ENCODE peak calls at places on chromosome 11, in six cellular contexts. M, C, F, S, Y and W are unnamed samples.
A peak's percentile ranks its signal among the peaks of the same experiment; 100 is the strongest.

GRCh38 chr11:43532046-43532445 is 148.5 kb upstream of the HSD17B12 start:
- DNase-seq in C (no peak), M (no peak), S (no peak), Y (no peak), F (no peak), W (no peak)

GRCh38 chr11:126526471-126526870 is 171.0 kb downstream of the ST3GAL4 start:
- DNase-seq in S (no peak), Y (no peak), M (no peak), F (no peak), C (no peak), W (no peak)

GRCh38 chr11:28767574-28767973 is 659.4 kb downstream of the METTL15 start:
- DNase-seq in M (no peak), S (no peak), F (no peak), C (no peak), Y (no peak), W (no peak)

GRCh38 chr11:91538065-91538464 is 686.6 kb upstream of the FAT3 start:
- DNase-seq in C (no peak), Y (no peak), S (no peak), F (no peak), M (no peak), W (no peak)

GRCh38 chr11:25838918-25839611 is 492.9 kb upstream of the ANO3 start:
- DNase-seq in C (no peak), S (no peak), Y (no peak), F (no peak), M (no peak), W (no peak)

GRCh38 chr11:45298718-45299117 is 12.6 kb upstream of the SYT13 start:
- DNase-seq in Y (no peak), S (no peak), F (no peak), C (no peak), M (no peak), W (no peak)

GRCh38 chr11:46290598-46291309 is 13.3 kb downstream of the CREB3L1 start:
- DNase-seq in F (peak; percentile 84), Y (no peak), C (peak; percentile 95), M (peak; percentile 96), S (peak; percentile 75), W (peak; percentile 99)

GRCh38 chr11:2096001-2096918 is 42.9 kb downstream of the IGF2 start:
- DNase-seq in F (no peak), Y (no peak), C (no peak), S (no peak), M (no peak), W (peak; percentile 43)

GRCh38 chr11:86692746-86693145 is 20.3 kb upstream of the ME3 start:
- DNase-seq in F (no peak), S (no peak), C (no peak), Y (no peak), M (no peak), W (no peak)
- H3K4me1 ChIP-seq in F (peaks cover 10% of the 10 kb centered on the region), S (no peaks in the 10 kb centered on the region), C (peaks cover 35% of the 10 kb centered on the region), Y (no peaks in the 10 kb centered on the region), M (no peaks in the 10 kb centered on the region), W (peaks cover 8% of the 10 kb centered on the region)

GRCh38 chr11:118885831-118886571 is 2.3 kb downstream of the CXCR5 start:
- DNase-seq in F (no peak), Y (no peak), S (no peak), M (no peak), C (no peak), W (no peak)
- H3K4me1 ChIP-seq in F (peaks cover 12% of the 10 kb centered on the region), Y (peaks cover 61% of the 10 kb centered on the region), S (peaks cover 3% of the 10 kb centered on the region), M (peaks cover 8% of the 10 kb centered on the region), C (peaks cover 31% of the 10 kb centered on the region), W (peaks cover 7% of the 10 kb centered on the region)

DNA sequence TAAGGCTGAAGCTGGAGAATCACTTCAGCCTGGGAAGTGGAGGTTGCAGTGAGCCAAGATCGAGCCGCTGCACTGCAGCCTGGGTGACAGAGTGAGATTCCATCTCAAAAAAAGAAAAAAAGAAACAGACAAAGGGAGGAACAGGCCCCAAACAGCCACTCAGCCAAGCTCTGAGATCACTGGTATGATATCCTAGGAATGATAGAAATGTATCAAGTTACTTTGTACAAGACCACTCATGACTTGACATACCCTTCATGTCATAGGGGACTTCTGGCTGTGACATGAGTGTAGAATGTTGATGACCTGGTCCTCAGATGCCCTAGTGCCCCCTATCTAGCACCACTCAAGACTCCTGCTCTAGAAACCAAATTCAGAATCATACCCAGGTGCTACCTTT is 216.5 kb downstream of the NAV2 start:
- DNase-seq in Y (no peak), C (no peak), S (no peak), M (no peak), F (no peak), W (no peak)
- H3K4me1 ChIP-seq in Y (no peaks in the 10 kb centered on the region), C (peaks cover 21% of the 10 kb centered on the region), S (no peaks in the 10 kb centered on the region), M (no peaks in the 10 kb centered on the region), F (no peaks in the 10 kb centered on the region), W (peaks cover 24% of the 10 kb centered on the region)

DNA sequence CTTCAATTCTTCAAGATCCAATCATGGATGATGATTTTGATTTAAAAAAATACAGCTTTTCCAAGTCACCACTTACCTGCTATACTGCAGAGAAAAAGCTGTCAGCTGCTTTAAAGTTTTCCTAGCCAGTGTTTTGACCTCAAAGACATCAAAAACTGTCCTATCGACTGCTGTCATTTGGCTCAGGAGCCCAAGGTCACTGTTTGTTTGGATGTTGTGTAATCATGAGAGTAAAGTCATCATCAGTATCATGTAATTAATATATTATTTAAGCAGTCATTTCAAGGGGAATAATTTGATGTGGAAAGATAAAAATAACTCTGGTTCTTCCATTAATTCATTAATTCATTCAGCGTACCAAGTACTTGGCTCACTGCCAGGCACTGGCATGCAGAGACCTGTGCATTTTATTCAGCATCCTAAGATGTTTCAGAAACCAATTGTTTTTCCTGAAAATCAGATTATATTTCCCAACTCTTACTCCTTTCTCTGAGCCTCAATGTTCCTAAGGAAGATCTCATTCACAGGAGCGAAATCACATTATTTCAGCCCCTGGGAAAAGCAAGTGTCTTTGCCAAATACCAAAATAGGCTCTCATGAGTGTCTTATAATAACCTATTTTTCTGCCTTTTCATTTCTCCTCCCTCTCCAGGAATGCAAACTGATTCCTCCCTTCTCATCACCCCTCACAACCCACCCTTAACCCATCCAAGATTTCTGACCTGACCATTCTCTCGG is 59.9 kb downstream of the SLC1A2 start:
- DNase-seq in C (peak; percentile 35), M (peak; percentile 28), F (no peak), Y (no peak), S (no peak), W (no peak)
- H3K4me1 ChIP-seq in C (peaks cover 41% of the 10 kb centered on the region), M (no peaks in the 10 kb centered on the region), F (peaks cover 26% of the 10 kb centered on the region), Y (no peaks in the 10 kb centered on the region), S (no peaks in the 10 kb centered on the region), W (peaks cover 1% of the 10 kb centered on the region)

GRCh38 chr11:610146-610801 is 5.5 kb downstream of the IRF7 start:
- DNase-seq in M (no peak), S (peak; percentile 24), C (no peak), Y (no peak), F (no peak), W (peak; percentile 24)
- H3K4me1 ChIP-seq in M (no peaks in the 10 kb centered on the region), S (peaks cover 29% of the 10 kb centered on the region), C (peaks cover 25% of the 10 kb centered on the region), Y (peaks cover 23% of the 10 kb centered on the region), F (peaks cover 23% of the 10 kb centered on the region), W (peaks cover 4% of the 10 kb centered on the region)

GRCh38 chr11:23542171-23542570 is 681.9 kb upstream of the CCDC179 start:
- DNase-seq in S (no peak), C (no peak), F (no peak), M (no peak), Y (no peak), W (no peak)

GRCh38 chr11:23539556-23539955 is 679.3 kb upstream of the CCDC179 start:
- DNase-seq in C (no peak), S (no peak), F (no peak), M (no peak), Y (no peak), W (no peak)

GRCh38 chr11:23540101-23540561 is 679.9 kb upstream of the CCDC179 start:
- DNase-seq in F (no peak), M (no peak), C (no peak), Y (no peak), S (no peak), W (no peak)

GRCh38 chr11:23543651-23544216 is 683.5 kb upstream of the CCDC179 start:
- DNase-seq in Y (no peak), M (no peak), S (no peak), F (no peak), C (no peak), W (no peak)

GRCh38 chr11:23542816-23543215 is 682.5 kb upstream of the CCDC179 start:
- DNase-seq in S (no peak), Y (no peak), C (no peak), M (no peak), F (no peak), W (no peak)
- H3K4me1 ChIP-seq in S (no peaks in the 10 kb centered on the region), Y (no peaks in the 10 kb centered on the region), C (peaks cover 7% of the 10 kb centered on the region), M (no peaks in the 10 kb centered on the region), F (peaks cover 6% of the 10 kb centered on the region), W (no peaks in the 10 kb centered on the region)